ENCODE peak calls at places on chromosome 11, in seven cellular contexts. N, D, X, Y, H, S and Q are unnamed samples.

GRCh38 chr11:62050716-62051115 is 73.1 kb upstream of the INCENP start:
- DNase-seq in N (no peak), Y (no peak), H (no peak), S (no peak), D (no peak), X (no peak), Q (no peak)

GRCh38 chr11:129853508-129854228 is 38.0 kb downstream of the TMEM45B start:
- DNase-seq in S (peak; percentile 58), H (peak; percentile 77), D (peak; percentile 23), Y (peak; percentile 92), X (peak; percentile 79), N (peak; percentile 88), Q (no peak)

GRCh38 chr11:62479631-62480201 is 60.9 kb downstream of the SCGB1A1 start:
- DNase-seq in Y (no peak), H (no peak), X (no peak), D (no peak), N (no peak), S (peak; percentile 52), Q (no peak)

GRCh38 chr11:16111690-16112089 is 244.7 kb downstream of the SOX6 start:
- DNase-seq in H (no peak), X (no peak), S (no peak), N (no peak), Y (no peak), D (peak; percentile 35), Q (no peak)

GRCh38 chr11:116576523-116576922 is 196.3 kb downstream of the BUD13 start:
- DNase-seq in X (peak; percentile 11), Y (peak; percentile 52), N (no peak), S (no peak), H (no peak), D (no peak), Q (no peak)

GRCh38 chr11:43920598-43921419 is 21.6 kb upstream of the C11orf96 start:
- DNase-seq in H (peak; percentile 82), X (peak; percentile 100), D (no peak), S (peak; percentile 100), N (no peak), Y (peak; percentile 100), Q (no peak)

GRCh38 chr11:57574061-57574460 is 6.6 kb upstream of the UBE2L6 start:
- DNase-seq in S (no peak), Y (no peak), H (no peak), N (no peak), D (no peak), X (no peak), Q (no peak)

GRCh38 chr11:63609971-63610580 is 4.2 kb downstream of the PLAAT3 start:
- DNase-seq in N (no peak), Y (no peak), H (no peak), X (no peak), S (no peak), D (no peak), Q (no peak)

GRCh38 chr11:109303342-109303741 is 118.6 kb upstream of the C11orf87 start:
- DNase-seq in H (no peak), Y (peak; percentile 81), X (peak; percentile 46), N (no peak), S (no peak), D (no peak), Q (no peak)

GRCh38 chr11:130454495-130455262 is 6.2 kb downstream of the ADAMTS15 start:
- DNase-seq in N (no peak), D (no peak), S (peak; percentile 41), Y (no peak), H (no peak), X (no peak), Q (no peak)

GRCh38 chr11:1598816-1599215 is 722 bp upstream of the KRTAP5-2 start:
- DNase-seq in H (no peak), D (no peak), X (no peak), Y (no peak), N (no peak), S (no peak), Q (no peak)

GRCh38 chr11:1936072-1936780 is 10.9 kb upstream of the MRPL23 start:
- DNase-seq in X (no peak), N (no peak), S (no peak), D (no peak), Y (no peak), H (no peak), Q (no peak)

GRCh38 chr11:67293090-67293489 is 4.0 kb downstream of the ANKRD13D start:
- DNase-seq in N (no peak), X (peak; percentile 93), H (no peak), S (peak; percentile 64), Y (peak; percentile 99), D (no peak), Q (no peak)

GRCh38 chr11:112797653-112798293 is 163.4 kb upstream of the NCAM1 start:
- DNase-seq in X (peak; percentile 56), S (peak; percentile 48), N (no peak), Y (peak; percentile 31), D (peak; percentile 70), H (no peak), Q (peak; percentile 54)

GRCh38 chr11:94754335-94754734 is 13.8 kb upstream of the AMOTL1 start:
- DNase-seq in Y (no peak), N (no peak), S (no peak), D (no peak), H (no peak), X (no peak), Q (no peak)

GRCh38 chr11:113549611-113550061 is 74.4 kb upstream of the DRD2 start:
- DNase-seq in D (no peak), S (no peak), Y (peak; percentile 84), H (no peak), N (no peak), X (peak; percentile 86), Q (no peak)

GRCh38 chr11:120032766-120033390 is 105.0 kb downstream of the TRIM29 start:
- DNase-seq in H (no peak), X (no peak), N (no peak), Y (no peak), S (no peak), D (no peak), Q (no peak)
- TF ChIP-seq CTCF in H (no peak), X (no peak), N (no peak), Y (no peak), S (no peak), D (no peak), Q (no peak)

DNA sequence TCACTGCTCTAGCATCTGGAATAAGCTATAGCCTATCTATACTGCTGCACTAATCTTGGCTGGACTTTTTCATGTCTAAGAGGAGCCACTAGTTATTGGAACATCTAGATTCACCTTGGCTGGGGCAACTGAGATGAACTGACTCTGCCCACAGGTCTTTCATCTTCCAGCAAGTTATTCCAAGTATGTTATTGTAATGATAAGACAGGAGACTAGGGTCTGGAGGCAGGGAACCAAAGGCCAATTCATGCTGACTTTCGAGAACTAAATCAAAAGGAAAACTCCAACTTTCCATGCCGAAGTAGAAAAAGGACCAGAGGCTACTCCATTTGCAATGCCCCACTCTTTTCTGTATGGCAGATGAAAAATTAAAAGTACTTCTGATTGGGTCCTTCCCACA is 1243.0 kb upstream of the RAG2 start:
- DNase-seq in S (no peak), D (no peak), Y (no peak), X (no peak), N (no peak), H (no peak), Q (no peak)
- TF ChIP-seq CTCF in S (no peak), D (no peak), Y (no peak), X (no peak), N (no peak), H (no peak), Q (no peak)

GRCh38 chr11:69890476-69890875 is 71.3 kb upstream of the FGF3 start:
- DNase-seq in H (no peak), D (no peak), Y (no peak), N (no peak), X (no peak), S (no peak), Q (no peak)

GRCh38 chr11:69892986-69893555 is 73.9 kb upstream of the FGF3 start:
- DNase-seq in N (peak; percentile 79), Y (no peak), S (no peak), X (no peak), D (no peak), H (no peak), Q (no peak)

GRCh38 chr11:69893631-69894030 is 74.4 kb upstream of the FGF3 start:
- DNase-seq in H (no peak), S (no peak), Y (no peak), N (no peak), D (no peak), X (no peak), Q (no peak)

GRCh38 chr11:69891421-69892236 is 72.4 kb upstream of the FGF3 start:
- DNase-seq in S (no peak), D (no peak), Y (no peak), N (peak; percentile 80), H (no peak), X (no peak), Q (no peak)

DNA sequence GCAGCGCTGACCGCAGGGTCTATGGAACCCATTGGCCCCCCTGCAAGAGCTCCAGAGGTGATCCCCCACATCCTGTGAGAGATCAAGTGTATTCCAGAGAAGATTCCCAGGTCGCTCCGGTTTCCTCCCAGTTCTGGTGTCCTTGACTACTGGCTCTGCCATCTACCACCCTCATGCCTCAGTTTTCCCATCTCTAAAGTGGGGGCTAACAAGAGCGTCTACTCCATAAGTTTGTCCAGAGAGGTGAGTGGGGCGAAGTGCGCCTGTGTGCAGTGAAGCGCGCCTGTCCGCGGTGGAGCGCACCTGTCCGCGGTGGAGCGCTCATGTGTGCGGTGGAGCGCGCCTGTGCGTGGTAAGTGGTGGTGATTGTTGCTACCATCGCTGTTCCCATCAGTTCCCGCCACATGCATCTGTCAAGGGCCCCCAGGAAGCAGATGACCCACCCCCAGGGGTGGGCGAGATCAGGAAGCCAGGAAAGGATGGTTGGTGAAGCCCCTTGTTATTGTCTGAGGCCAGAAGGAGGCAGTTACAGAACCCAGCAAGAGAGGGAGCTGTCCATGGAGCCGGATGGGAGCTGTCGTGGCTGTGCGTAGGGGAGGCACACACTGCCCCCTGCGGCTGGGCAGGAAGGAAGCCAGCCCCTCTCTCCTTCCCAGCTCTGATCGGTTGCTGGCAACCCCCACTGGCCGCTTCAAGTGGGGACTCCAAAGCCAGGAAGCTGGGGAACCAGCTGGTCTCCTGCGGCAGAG is 73.2 kb upstream of the FGF3 start:
- DNase-seq in N (no peak), H (no peak), S (no peak), D (peak; percentile 91), X (no peak), Y (no peak), Q (no peak)
- TF ChIP-seq CTCF in N (no peak), H (no peak), S (no peak), D (peak; percentile 84), X (no peak), Y (peak; percentile 28), Q (peak; percentile 17)

DNA sequence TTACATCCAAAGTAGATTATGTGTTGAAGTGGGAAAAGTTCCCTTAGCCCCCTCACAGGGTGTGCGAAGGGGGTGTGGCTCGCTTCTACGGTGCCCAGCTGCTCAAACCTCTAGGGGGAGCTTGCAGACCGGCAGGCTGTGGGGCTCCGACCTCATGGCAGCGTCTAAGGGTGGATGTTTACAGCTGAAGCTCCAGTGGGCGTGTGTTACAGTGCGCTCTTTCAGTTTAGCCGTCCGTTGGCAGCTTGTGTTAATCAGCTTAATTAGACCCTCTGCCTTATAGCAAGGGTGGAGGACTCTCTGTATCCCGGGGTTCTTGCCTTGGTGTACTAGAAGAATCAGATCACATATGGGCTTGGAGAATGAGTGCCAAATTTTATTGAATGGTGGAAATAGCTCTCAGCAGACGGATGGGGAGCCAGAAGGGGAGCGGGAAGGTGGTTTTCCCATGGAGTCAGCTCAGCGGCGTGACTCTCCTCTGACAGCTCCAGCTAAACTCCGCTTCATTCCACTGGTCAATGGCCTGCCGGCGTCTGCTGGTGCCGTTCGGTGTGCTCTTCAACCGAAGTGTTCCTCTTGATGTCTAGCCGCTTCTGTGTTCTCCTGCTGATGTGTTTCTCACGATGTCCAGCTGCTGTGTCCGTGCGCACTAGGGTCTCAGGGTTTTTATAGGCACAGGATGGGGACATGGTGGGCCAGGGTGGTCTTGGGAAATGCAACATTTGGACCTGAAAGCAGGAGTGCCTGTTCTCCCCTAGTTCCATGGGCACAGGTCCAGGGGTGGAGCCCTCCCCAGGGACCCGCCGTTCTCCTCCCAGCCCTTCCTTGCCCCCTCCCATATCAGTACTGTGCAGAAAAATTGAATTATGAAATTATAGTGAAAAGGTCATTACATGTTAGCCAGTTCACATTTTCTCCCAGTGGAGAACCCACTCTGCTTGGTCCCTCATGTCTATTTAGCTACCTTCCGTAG is 28.6 kb upstream of the OR10G7 start:
- DNase-seq in Y (peak; percentile 54), D (peak; percentile 86), X (peak; percentile 47), S (peak; percentile 74), N (peak; percentile 59), H (peak; percentile 21), Q (peak; percentile 40)
- TF ChIP-seq CTCF in Y (peak; percentile 80), D (peak; percentile 90), X (peak; percentile 85), S (peak; percentile 77), N (peak; percentile 54), H (no peak), Q (peak; percentile 72)